ENCODE peak calls at places on chromosomes 6 and 20, in ten cellular contexts. One of them, this sample, is unnamed.

GRCh38 chr20:2986466-2986865 is 57.0 kb upstream of the GNRH2 start:
- DNase-seq in stimulated activated effector memory CD8-positive, alpha-beta T cell treated with anti-CD3 and anti-CD28 coated beads, Interleukin-12 subunit alpha, Interleukin-12 subunit beta, amount 100 ng/mL, for 72 hours: peak; percentile 65
- DNase-seq in EL: peak; percentile 10
- DNase-seq in stimulated activated CD8-positive, alpha-beta memory T cell treated with anti-CD3 and anti-CD28 coated beads, Interleukin-4, amount 100 ng/mL, for 4 hours: no peak
- DNase-seq in foreskin fibroblast: peak; percentile 73
- DNase-seq in amygdala: no peak
- DNase-seq in dorsolateral prefrontal cortex: no peak
- DNase-seq in stomach: no peak
- DNase-seq in activated naive CD8-positive, alpha-beta T cell treated with anti-CD3 and anti-CD28 coated beads, Interleukin-2, amount 50 U/mL, for 24 hours: peak; percentile 66
- DNase-seq in nephron progenitor cell: no peak
- DNase-seq in this sample: no peak

GRCh38 chr6:33744895-33745546 is 1.7 kb downstream of the IP6K3 start:
- DNase-seq in stimulated activated effector memory CD8-positive, alpha-beta T cell treated with anti-CD3 and anti-CD28 coated beads, Interleukin-12 subunit alpha, Interleukin-12 subunit beta, amount 100 ng/mL, for 72 hours: no peak
- DNase-seq in EL: peak; percentile 16
- DNase-seq in stimulated activated CD8-positive, alpha-beta memory T cell treated with anti-CD3 and anti-CD28 coated beads, Interleukin-4, amount 100 ng/mL, for 4 hours: no peak
- DNase-seq in foreskin fibroblast: no peak
- DNase-seq in amygdala: no peak
- DNase-seq in dorsolateral prefrontal cortex: no peak
- DNase-seq in stomach: no peak
- DNase-seq in activated naive CD8-positive, alpha-beta T cell treated with anti-CD3 and anti-CD28 coated beads, Interleukin-2, amount 50 U/mL, for 24 hours: no peak
- DNase-seq in nephron progenitor cell: peak; percentile 50
- DNase-seq in this sample: peak; percentile 45

GRCh38 chr20:6489361-6490154 is 277.9 kb upstream of the BMP2 start:
- DNase-seq in stimulated activated effector memory CD8-positive, alpha-beta T cell treated with anti-CD3 and anti-CD28 coated beads, Interleukin-12 subunit alpha, Interleukin-12 subunit beta, amount 100 ng/mL, for 72 hours: no peak
- DNase-seq in EL: no peak
- DNase-seq in stimulated activated CD8-positive, alpha-beta memory T cell treated with anti-CD3 and anti-CD28 coated beads, Interleukin-4, amount 100 ng/mL, for 4 hours: no peak
- DNase-seq in foreskin fibroblast: no peak
- DNase-seq in amygdala: no peak
- DNase-seq in dorsolateral prefrontal cortex: no peak
- DNase-seq in stomach: no peak
- DNase-seq in activated naive CD8-positive, alpha-beta T cell treated with anti-CD3 and anti-CD28 coated beads, Interleukin-2, amount 50 U/mL, for 24 hours: no peak
- DNase-seq in nephron progenitor cell: no peak
- DNase-seq in this sample: no peak

GRCh38 chr6:7050911-7051779 is 56.6 kb upstream of the RREB1 start:
- DNase-seq in stimulated activated effector memory CD8-positive, alpha-beta T cell treated with anti-CD3 and anti-CD28 coated beads, Interleukin-12 subunit alpha, Interleukin-12 subunit beta, amount 100 ng/mL, for 72 hours: no peak
- DNase-seq in EL: peak; percentile 20
- DNase-seq in stimulated activated CD8-positive, alpha-beta memory T cell treated with anti-CD3 and anti-CD28 coated beads, Interleukin-4, amount 100 ng/mL, for 4 hours: no peak
- DNase-seq in foreskin fibroblast: no peak
- DNase-seq in amygdala: no peak
- DNase-seq in dorsolateral prefrontal cortex: no peak
- DNase-seq in stomach: peak; percentile 75
- DNase-seq in activated naive CD8-positive, alpha-beta T cell treated with anti-CD3 and anti-CD28 coated beads, Interleukin-2, amount 50 U/mL, for 24 hours: peak; percentile 34
- DNase-seq in nephron progenitor cell: peak; percentile 62
- DNase-seq in this sample: no peak

GRCh38 chr6:154427425-154427824 is 70.8 kb upstream of the IPCEF1 start:
- DNase-seq in stimulated activated effector memory CD8-positive, alpha-beta T cell treated with anti-CD3 and anti-CD28 coated beads, Interleukin-12 subunit alpha, Interleukin-12 subunit beta, amount 100 ng/mL, for 72 hours: no peak
- DNase-seq in EL: no peak
- DNase-seq in stimulated activated CD8-positive, alpha-beta memory T cell treated with anti-CD3 and anti-CD28 coated beads, Interleukin-4, amount 100 ng/mL, for 4 hours: no peak
- DNase-seq in foreskin fibroblast: no peak
- DNase-seq in amygdala: no peak
- DNase-seq in dorsolateral prefrontal cortex: no peak
- DNase-seq in stomach: no peak
- DNase-seq in activated naive CD8-positive, alpha-beta T cell treated with anti-CD3 and anti-CD28 coated beads, Interleukin-2, amount 50 U/mL, for 24 hours: no peak
- DNase-seq in nephron progenitor cell: no peak
- DNase-seq in this sample: no peak

GRCh38 chr6:107625264-107625663 is 135.3 kb downstream of the SOBP start:
- DNase-seq in stimulated activated effector memory CD8-positive, alpha-beta T cell treated with anti-CD3 and anti-CD28 coated beads, Interleukin-12 subunit alpha, Interleukin-12 subunit beta, amount 100 ng/mL, for 72 hours: no peak
- DNase-seq in EL: no peak
- DNase-seq in stimulated activated CD8-positive, alpha-beta memory T cell treated with anti-CD3 and anti-CD28 coated beads, Interleukin-4, amount 100 ng/mL, for 4 hours: no peak
- DNase-seq in foreskin fibroblast: no peak
- DNase-seq in amygdala: no peak
- DNase-seq in dorsolateral prefrontal cortex: no peak
- DNase-seq in stomach: no peak
- DNase-seq in activated naive CD8-positive, alpha-beta T cell treated with anti-CD3 and anti-CD28 coated beads, Interleukin-2, amount 50 U/mL, for 24 hours: no peak
- DNase-seq in nephron progenitor cell: no peak
- DNase-seq in this sample: peak; percentile 96

GRCh38 chr20:51528263-51529026 is 14.1 kb downstream of the NFATC2 start:
- DNase-seq in stimulated activated effector memory CD8-positive, alpha-beta T cell treated with anti-CD3 and anti-CD28 coated beads, Interleukin-12 subunit alpha, Interleukin-12 subunit beta, amount 100 ng/mL, for 72 hours: peak; percentile 66
- DNase-seq in EL: no peak
- DNase-seq in stimulated activated CD8-positive, alpha-beta memory T cell treated with anti-CD3 and anti-CD28 coated beads, Interleukin-4, amount 100 ng/mL, for 4 hours: peak; percentile 51
- DNase-seq in foreskin fibroblast: no peak
- DNase-seq in amygdala: no peak
- DNase-seq in dorsolateral prefrontal cortex: no peak
- DNase-seq in stomach: no peak
- DNase-seq in activated naive CD8-positive, alpha-beta T cell treated with anti-CD3 and anti-CD28 coated beads, Interleukin-2, amount 50 U/mL, for 24 hours: peak; percentile 58
- DNase-seq in nephron progenitor cell: no peak
- DNase-seq in this sample: no peak

GRCh38 chr20:10185741-10186558 is 32.7 kb upstream of the SNAP25 start:
- DNase-seq in stimulated activated effector memory CD8-positive, alpha-beta T cell treated with anti-CD3 and anti-CD28 coated beads, Interleukin-12 subunit alpha, Interleukin-12 subunit beta, amount 100 ng/mL, for 72 hours: no peak
- DNase-seq in EL: no peak
- DNase-seq in stimulated activated CD8-positive, alpha-beta memory T cell treated with anti-CD3 and anti-CD28 coated beads, Interleukin-4, amount 100 ng/mL, for 4 hours: no peak
- DNase-seq in foreskin fibroblast: no peak
- DNase-seq in amygdala: peak; percentile 9
- DNase-seq in dorsolateral prefrontal cortex: no peak
- DNase-seq in stomach: peak; percentile 72
- DNase-seq in activated naive CD8-positive, alpha-beta T cell treated with anti-CD3 and anti-CD28 coated beads, Interleukin-2, amount 50 U/mL, for 24 hours: no peak
- DNase-seq in nephron progenitor cell: no peak
- DNase-seq in this sample: no peak

GRCh38 chr6:12111271-12111670 is 99.2 kb downstream of the HIVEP1 start:
- DNase-seq in stimulated activated effector memory CD8-positive, alpha-beta T cell treated with anti-CD3 and anti-CD28 coated beads, Interleukin-12 subunit alpha, Interleukin-12 subunit beta, amount 100 ng/mL, for 72 hours: no peak
- DNase-seq in EL: no peak
- DNase-seq in stimulated activated CD8-positive, alpha-beta memory T cell treated with anti-CD3 and anti-CD28 coated beads, Interleukin-4, amount 100 ng/mL, for 4 hours: no peak
- DNase-seq in foreskin fibroblast: no peak
- DNase-seq in amygdala: no peak
- DNase-seq in dorsolateral prefrontal cortex: no peak
- DNase-seq in stomach: no peak
- DNase-seq in activated naive CD8-positive, alpha-beta T cell treated with anti-CD3 and anti-CD28 coated beads, Interleukin-2, amount 50 U/mL, for 24 hours: no peak
- DNase-seq in nephron progenitor cell: no peak
- DNase-seq in this sample: no peak

GRCh38 chr6:44851176-44851575 is 463.7 kb downstream of the CDC5L start:
- DNase-seq in stimulated activated effector memory CD8-positive, alpha-beta T cell treated with anti-CD3 and anti-CD28 coated beads, Interleukin-12 subunit alpha, Interleukin-12 subunit beta, amount 100 ng/mL, for 72 hours: no peak
- DNase-seq in EL: no peak
- DNase-seq in stimulated activated CD8-positive, alpha-beta memory T cell treated with anti-CD3 and anti-CD28 coated beads, Interleukin-4, amount 100 ng/mL, for 4 hours: no peak
- DNase-seq in foreskin fibroblast: peak; percentile 12
- DNase-seq in amygdala: no peak
- DNase-seq in dorsolateral prefrontal cortex: no peak
- DNase-seq in stomach: no peak
- DNase-seq in activated naive CD8-positive, alpha-beta T cell treated with anti-CD3 and anti-CD28 coated beads, Interleukin-2, amount 50 U/mL, for 24 hours: no peak
- DNase-seq in nephron progenitor cell: no peak
- DNase-seq in this sample: no peak

GRCh38 chr6:152696543-152696942 is 1.2 kb upstream of the MYCT1 start:
- DNase-seq in stimulated activated effector memory CD8-positive, alpha-beta T cell treated with anti-CD3 and anti-CD28 coated beads, Interleukin-12 subunit alpha, Interleukin-12 subunit beta, amount 100 ng/mL, for 72 hours: no peak
- DNase-seq in EL: peak; percentile 86
- DNase-seq in stimulated activated CD8-positive, alpha-beta memory T cell treated with anti-CD3 and anti-CD28 coated beads, Interleukin-4, amount 100 ng/mL, for 4 hours: no peak
- DNase-seq in foreskin fibroblast: peak; percentile 27
- DNase-seq in amygdala: no peak
- DNase-seq in dorsolateral prefrontal cortex: no peak
- DNase-seq in stomach: no peak
- DNase-seq in activated naive CD8-positive, alpha-beta T cell treated with anti-CD3 and anti-CD28 coated beads, Interleukin-2, amount 50 U/mL, for 24 hours: no peak
- DNase-seq in nephron progenitor cell: no peak
- DNase-seq in this sample: no peak

GRCh38 chr6:159217595-159218275 is 48.5 kb downstream of the FNDC1 start:
- DNase-seq in stimulated activated effector memory CD8-positive, alpha-beta T cell treated with anti-CD3 and anti-CD28 coated beads, Interleukin-12 subunit alpha, Interleukin-12 subunit beta, amount 100 ng/mL, for 72 hours: no peak
- DNase-seq in EL: peak; percentile 31
- DNase-seq in stimulated activated CD8-positive, alpha-beta memory T cell treated with anti-CD3 and anti-CD28 coated beads, Interleukin-4, amount 100 ng/mL, for 4 hours: no peak
- DNase-seq in foreskin fibroblast: peak; percentile 44
- DNase-seq in amygdala: no peak
- DNase-seq in dorsolateral prefrontal cortex: peak; percentile 52
- DNase-seq in stomach: peak; percentile 38
- DNase-seq in activated naive CD8-positive, alpha-beta T cell treated with anti-CD3 and anti-CD28 coated beads, Interleukin-2, amount 50 U/mL, for 24 hours: peak; percentile 21
- DNase-seq in nephron progenitor cell: peak; percentile 64
- DNase-seq in this sample: peak; percentile 8

GRCh38 chr6:26340066-26340465 is 24.9 kb upstream of the BTN3A2 start:
- DNase-seq in stimulated activated effector memory CD8-positive, alpha-beta T cell treated with anti-CD3 and anti-CD28 coated beads, Interleukin-12 subunit alpha, Interleukin-12 subunit beta, amount 100 ng/mL, for 72 hours: no peak
- DNase-seq in EL: no peak
- DNase-seq in stimulated activated CD8-positive, alpha-beta memory T cell treated with anti-CD3 and anti-CD28 coated beads, Interleukin-4, amount 100 ng/mL, for 4 hours: no peak
- DNase-seq in foreskin fibroblast: no peak
- DNase-seq in amygdala: no peak
- DNase-seq in dorsolateral prefrontal cortex: no peak
- DNase-seq in stomach: no peak
- DNase-seq in activated naive CD8-positive, alpha-beta T cell treated with anti-CD3 and anti-CD28 coated beads, Interleukin-2, amount 50 U/mL, for 24 hours: no peak
- DNase-seq in nephron progenitor cell: no peak
- DNase-seq in this sample: no peak

GRCh38 chr6:78629154-78629721 is 238.1 kb upstream of the IRAK1BP1 start:
- DNase-seq in stimulated activated effector memory CD8-positive, alpha-beta T cell treated with anti-CD3 and anti-CD28 coated beads, Interleukin-12 subunit alpha, Interleukin-12 subunit beta, amount 100 ng/mL, for 72 hours: no peak
- DNase-seq in EL: peak; percentile 44
- DNase-seq in stimulated activated CD8-positive, alpha-beta memory T cell treated with anti-CD3 and anti-CD28 coated beads, Interleukin-4, amount 100 ng/mL, for 4 hours: no peak
- DNase-seq in foreskin fibroblast: peak; percentile 15
- DNase-seq in amygdala: peak; percentile 34
- DNase-seq in dorsolateral prefrontal cortex: peak; percentile 23
- DNase-seq in stomach: no peak
- DNase-seq in activated naive CD8-positive, alpha-beta T cell treated with anti-CD3 and anti-CD28 coated beads, Interleukin-2, amount 50 U/mL, for 24 hours: no peak
- DNase-seq in nephron progenitor cell: no peak
- DNase-seq in this sample: no peak

GRCh38 chr20:7272512-7272911 is 505.0 kb downstream of the BMP2 start:
- DNase-seq in stimulated activated effector memory CD8-positive, alpha-beta T cell treated with anti-CD3 and anti-CD28 coated beads, Interleukin-12 subunit alpha, Interleukin-12 subunit beta, amount 100 ng/mL, for 72 hours: no peak
- DNase-seq in EL: no peak
- DNase-seq in stimulated activated CD8-positive, alpha-beta memory T cell treated with anti-CD3 and anti-CD28 coated beads, Interleukin-4, amount 100 ng/mL, for 4 hours: no peak
- DNase-seq in foreskin fibroblast: no peak
- DNase-seq in amygdala: no peak
- DNase-seq in dorsolateral prefrontal cortex: no peak
- DNase-seq in stomach: no peak
- DNase-seq in activated naive CD8-positive, alpha-beta T cell treated with anti-CD3 and anti-CD28 coated beads, Interleukin-2, amount 50 U/mL, for 24 hours: no peak
- DNase-seq in nephron progenitor cell: no peak
- DNase-seq in this sample: peak; percentile 12

GRCh38 chr6:118984342-118984741 is 49.4 kb upstream of the MCM9 start:
- DNase-seq in stimulated activated effector memory CD8-positive, alpha-beta T cell treated with anti-CD3 and anti-CD28 coated beads, Interleukin-12 subunit alpha, Interleukin-12 subunit beta, amount 100 ng/mL, for 72 hours: no peak
- DNase-seq in EL: no peak
- DNase-seq in stimulated activated CD8-positive, alpha-beta memory T cell treated with anti-CD3 and anti-CD28 coated beads, Interleukin-4, amount 100 ng/mL, for 4 hours: no peak
- DNase-seq in foreskin fibroblast: no peak
- DNase-seq in amygdala: no peak
- DNase-seq in dorsolateral prefrontal cortex: no peak
- DNase-seq in stomach: no peak
- DNase-seq in activated naive CD8-positive, alpha-beta T cell treated with anti-CD3 and anti-CD28 coated beads, Interleukin-2, amount 50 U/mL, for 24 hours: no peak
- DNase-seq in nephron progenitor cell: no peak
- DNase-seq in this sample: no peak

GRCh38 chr20:35303382-35303734 is 11.1 kb upstream of the FAM83C start:
- DNase-seq in stimulated activated effector memory CD8-positive, alpha-beta T cell treated with anti-CD3 and anti-CD28 coated beads, Interleukin-12 subunit alpha, Interleukin-12 subunit beta, amount 100 ng/mL, for 72 hours: no peak
- DNase-seq in EL: no peak
- DNase-seq in stimulated activated CD8-positive, alpha-beta memory T cell treated with anti-CD3 and anti-CD28 coated beads, Interleukin-4, amount 100 ng/mL, for 4 hours: no peak
- DNase-seq in foreskin fibroblast: no peak
- DNase-seq in amygdala: no peak
- DNase-seq in dorsolateral prefrontal cortex: no peak
- DNase-seq in stomach: no peak
- DNase-seq in activated naive CD8-positive, alpha-beta T cell treated with anti-CD3 and anti-CD28 coated beads, Interleukin-2, amount 50 U/mL, for 24 hours: no peak
- DNase-seq in nephron progenitor cell: no peak
- DNase-seq in this sample: no peak

GRCh38 chr6:15426395-15426794 is 180.5 kb downstream of the JARID2 start:
- DNase-seq in stimulated activated effector memory CD8-positive, alpha-beta T cell treated with anti-CD3 and anti-CD28 coated beads, Interleukin-12 subunit alpha, Interleukin-12 subunit beta, amount 100 ng/mL, for 72 hours: no peak
- DNase-seq in EL: no peak
- DNase-seq in stimulated activated CD8-positive, alpha-beta memory T cell treated with anti-CD3 and anti-CD28 coated beads, Interleukin-4, amount 100 ng/mL, for 4 hours: no peak
- DNase-seq in foreskin fibroblast: no peak
- DNase-seq in amygdala: no peak
- DNase-seq in dorsolateral prefrontal cortex: no peak
- DNase-seq in stomach: no peak
- DNase-seq in activated naive CD8-positive, alpha-beta T cell treated with anti-CD3 and anti-CD28 coated beads, Interleukin-2, amount 50 U/mL, for 24 hours: no peak
- DNase-seq in nephron progenitor cell: no peak
- DNase-seq in this sample: no peak

GRCh38 chr6:39335780-39336541 is 13.5 kb upstream of the KCNK16 start:
- DNase-seq in stimulated activated effector memory CD8-positive, alpha-beta T cell treated with anti-CD3 and anti-CD28 coated beads, Interleukin-12 subunit alpha, Interleukin-12 subunit beta, amount 100 ng/mL, for 72 hours: no peak
- DNase-seq in EL: peak; percentile 37
- DNase-seq in stimulated activated CD8-positive, alpha-beta memory T cell treated with anti-CD3 and anti-CD28 coated beads, Interleukin-4, amount 100 ng/mL, for 4 hours: no peak
- DNase-seq in foreskin fibroblast: peak; percentile 6
- DNase-seq in amygdala: peak; percentile 5
- DNase-seq in dorsolateral prefrontal cortex: no peak
- DNase-seq in stomach: no peak
- DNase-seq in activated naive CD8-positive, alpha-beta T cell treated with anti-CD3 and anti-CD28 coated beads, Interleukin-2, amount 50 U/mL, for 24 hours: no peak
- DNase-seq in nephron progenitor cell: no peak
- DNase-seq in this sample: peak; percentile 71

GRCh38 chr6:138609801-138610430 is 110.6 kb upstream of the NHSL1 start:
- DNase-seq in stimulated activated effector memory CD8-positive, alpha-beta T cell treated with anti-CD3 and anti-CD28 coated beads, Interleukin-12 subunit alpha, Interleukin-12 subunit beta, amount 100 ng/mL, for 72 hours: no peak
- DNase-seq in EL: no peak
- DNase-seq in stimulated activated CD8-positive, alpha-beta memory T cell treated with anti-CD3 and anti-CD28 coated beads, Interleukin-4, amount 100 ng/mL, for 4 hours: no peak
- DNase-seq in foreskin fibroblast: no peak
- DNase-seq in amygdala: no peak
- DNase-seq in dorsolateral prefrontal cortex: no peak
- DNase-seq in stomach: no peak
- DNase-seq in activated naive CD8-positive, alpha-beta T cell treated with anti-CD3 and anti-CD28 coated beads, Interleukin-2, amount 50 U/mL, for 24 hours: no peak
- DNase-seq in nephron progenitor cell: no peak
- DNase-seq in this sample: no peak

GRCh38 chr6:169890049-169890448 is 138.6 kb downstream of the ERMARD start:
- DNase-seq in stimulated activated effector memory CD8-positive, alpha-beta T cell treated with anti-CD3 and anti-CD28 coated beads, Interleukin-12 subunit alpha, Interleukin-12 subunit beta, amount 100 ng/mL, for 72 hours: no peak
- DNase-seq in EL: no peak
- DNase-seq in stimulated activated CD8-positive, alpha-beta memory T cell treated with anti-CD3 and anti-CD28 coated beads, Interleukin-4, amount 100 ng/mL, for 4 hours: no peak
- DNase-seq in foreskin fibroblast: no peak
- DNase-seq in amygdala: no peak
- DNase-seq in dorsolateral prefrontal cortex: no peak
- DNase-seq in stomach: no peak
- DNase-seq in activated naive CD8-positive, alpha-beta T cell treated with anti-CD3 and anti-CD28 coated beads, Interleukin-2, amount 50 U/mL, for 24 hours: no peak
- DNase-seq in nephron progenitor cell: peak; percentile 30
- DNase-seq in this sample: no peak

GRCh38 chr20:50133041-50133440 is 20.1 kb upstream of the UBE2V1 start:
- DNase-seq in stimulated activated effector memory CD8-positive, alpha-beta T cell treated with anti-CD3 and anti-CD28 coated beads, Interleukin-12 subunit alpha, Interleukin-12 subunit beta, amount 100 ng/mL, for 72 hours: no peak
- DNase-seq in EL: no peak
- DNase-seq in stimulated activated CD8-positive, alpha-beta memory T cell treated with anti-CD3 and anti-CD28 coated beads, Interleukin-4, amount 100 ng/mL, for 4 hours: no peak
- DNase-seq in foreskin fibroblast: no peak
- DNase-seq in amygdala: no peak
- DNase-seq in dorsolateral prefrontal cortex: no peak
- DNase-seq in stomach: no peak
- DNase-seq in activated naive CD8-positive, alpha-beta T cell treated with anti-CD3 and anti-CD28 coated beads, Interleukin-2, amount 50 U/mL, for 24 hours: no peak
- DNase-seq in nephron progenitor cell: no peak
- DNase-seq in this sample: no peak

GRCh38 chr6:145814035-145814500 is 527 bp downstream of the FBXO30 start:
- DNase-seq in stimulated activated effector memory CD8-positive, alpha-beta T cell treated with anti-CD3 and anti-CD28 coated beads, Interleukin-12 subunit alpha, Interleukin-12 subunit beta, amount 100 ng/mL, for 72 hours: peak; percentile 76
- DNase-seq in EL: peak; percentile 57
- DNase-seq in stimulated activated CD8-positive, alpha-beta memory T cell treated with anti-CD3 and anti-CD28 coated beads, Interleukin-4, amount 100 ng/mL, for 4 hours: no peak
- DNase-seq in foreskin fibroblast: no peak
- DNase-seq in amygdala: no peak
- DNase-seq in dorsolateral prefrontal cortex: no peak
- DNase-seq in stomach: no peak
- DNase-seq in activated naive CD8-positive, alpha-beta T cell treated with anti-CD3 and anti-CD28 coated beads, Interleukin-2, amount 50 U/mL, for 24 hours: peak; percentile 29
- DNase-seq in nephron progenitor cell: no peak
- DNase-seq in this sample: peak; percentile 47

GRCh38 chr20:6140947-6141346 is 18.1 kb upstream of the FERMT1 start:
- DNase-seq in stimulated activated effector memory CD8-positive, alpha-beta T cell treated with anti-CD3 and anti-CD28 coated beads, Interleukin-12 subunit alpha, Interleukin-12 subunit beta, amount 100 ng/mL, for 72 hours: no peak
- DNase-seq in EL: peak; percentile 10
- DNase-seq in stimulated activated CD8-positive, alpha-beta memory T cell treated with anti-CD3 and anti-CD28 coated beads, Interleukin-4, amount 100 ng/mL, for 4 hours: no peak
- DNase-seq in foreskin fibroblast: no peak
- DNase-seq in amygdala: no peak
- DNase-seq in dorsolateral prefrontal cortex: no peak
- DNase-seq in stomach: no peak
- DNase-seq in activated naive CD8-positive, alpha-beta T cell treated with anti-CD3 and anti-CD28 coated beads, Interleukin-2, amount 50 U/mL, for 24 hours: no peak
- DNase-seq in nephron progenitor cell: no peak
- DNase-seq in this sample: peak; percentile 65

GRCh38 chr20:18624948-18625347 is 37.1 kb downstream of the DTD1 start:
- DNase-seq in stimulated activated effector memory CD8-positive, alpha-beta T cell treated with anti-CD3 and anti-CD28 coated beads, Interleukin-12 subunit alpha, Interleukin-12 subunit beta, amount 100 ng/mL, for 72 hours: no peak
- DNase-seq in EL: no peak
- DNase-seq in stimulated activated CD8-positive, alpha-beta memory T cell treated with anti-CD3 and anti-CD28 coated beads, Interleukin-4, amount 100 ng/mL, for 4 hours: no peak
- DNase-seq in foreskin fibroblast: no peak
- DNase-seq in amygdala: no peak
- DNase-seq in dorsolateral prefrontal cortex: no peak
- DNase-seq in stomach: no peak
- DNase-seq in activated naive CD8-positive, alpha-beta T cell treated with anti-CD3 and anti-CD28 coated beads, Interleukin-2, amount 50 U/mL, for 24 hours: no peak
- DNase-seq in nephron progenitor cell: no peak
- DNase-seq in this sample: no peak

GRCh38 chr6:138865480-138866101 is 69.7 kb downstream of the ECT2L start:
- DNase-seq in stimulated activated effector memory CD8-positive, alpha-beta T cell treated with anti-CD3 and anti-CD28 coated beads, Interleukin-12 subunit alpha, Interleukin-12 subunit beta, amount 100 ng/mL, for 72 hours: no peak
- DNase-seq in EL: no peak
- DNase-seq in stimulated activated CD8-positive, alpha-beta memory T cell treated with anti-CD3 and anti-CD28 coated beads, Interleukin-4, amount 100 ng/mL, for 4 hours: no peak
- DNase-seq in foreskin fibroblast: no peak
- DNase-seq in amygdala: no peak
- DNase-seq in dorsolateral prefrontal cortex: no peak
- DNase-seq in stomach: no peak
- DNase-seq in activated naive CD8-positive, alpha-beta T cell treated with anti-CD3 and anti-CD28 coated beads, Interleukin-2, amount 50 U/mL, for 24 hours: no peak
- DNase-seq in nephron progenitor cell: no peak
- DNase-seq in this sample: no peak

GRCh38 chr6:158481612-158482473 is 78.0 kb upstream of the TMEM181 start:
- DNase-seq in stimulated activated effector memory CD8-positive, alpha-beta T cell treated with anti-CD3 and anti-CD28 coated beads, Interleukin-12 subunit alpha, Interleukin-12 subunit beta, amount 100 ng/mL, for 72 hours: peak; percentile 57
- DNase-seq in EL: peak; percentile 93
- DNase-seq in stimulated activated CD8-positive, alpha-beta memory T cell treated with anti-CD3 and anti-CD28 coated beads, Interleukin-4, amount 100 ng/mL, for 4 hours: no peak
- DNase-seq in foreskin fibroblast: peak; percentile 84
- DNase-seq in amygdala: no peak
- DNase-seq in dorsolateral prefrontal cortex: no peak
- DNase-seq in stomach: no peak
- DNase-seq in activated naive CD8-positive, alpha-beta T cell treated with anti-CD3 and anti-CD28 coated beads, Interleukin-2, amount 50 U/mL, for 24 hours: no peak
- DNase-seq in nephron progenitor cell: no peak
- DNase-seq in this sample: no peak

GRCh38 chr6:36912583-36912982 is 26.8 kb downstream of the C6orf89 start:
- DNase-seq in stimulated activated effector memory CD8-positive, alpha-beta T cell treated with anti-CD3 and anti-CD28 coated beads, Interleukin-12 subunit alpha, Interleukin-12 subunit beta, amount 100 ng/mL, for 72 hours: peak; percentile 83
- DNase-seq in EL: peak; percentile 94
- DNase-seq in stimulated activated CD8-positive, alpha-beta memory T cell treated with anti-CD3 and anti-CD28 coated beads, Interleukin-4, amount 100 ng/mL, for 4 hours: peak; percentile 17
- DNase-seq in foreskin fibroblast: peak; percentile 84
- DNase-seq in amygdala: peak; percentile 18
- DNase-seq in dorsolateral prefrontal cortex: no peak
- DNase-seq in stomach: no peak
- DNase-seq in activated naive CD8-positive, alpha-beta T cell treated with anti-CD3 and anti-CD28 coated beads, Interleukin-2, amount 50 U/mL, for 24 hours: peak; percentile 51
- DNase-seq in nephron progenitor cell: no peak
- DNase-seq in this sample: peak; percentile 48